ENCODE peak calls at places on chromosome X, in nine cellular contexts. W, X, Y, U, M, C, P, I and K are unnamed samples.

GRCh38 chrX:10103023-10103422 is 53.8 kb upstream of the CLCN4 start:
- DNase-seq in W (peak; percentile 67), X (no peak), Y (no peak), U (no peak), M (no peak), C (no peak), P (no peak), I (no peak), K (no peak)

GRCh38 chrX:15356444-15356843 is 21.1 kb upstream of the PIGA start:
- DNase-seq in W (peak; percentile 79), X (no peak), Y (no peak), U (peak; percentile 12), M (no peak), C (no peak), P (no peak), I (no peak), K (no peak)

GRCh38 chrX:136295380-136295779 is 5.4 kb upstream of the ADGRG4 start:
- DNase-seq in W (no peak), X (no peak), Y (no peak), U (no peak), M (no peak), C (no peak), P (no peak), I (no peak), K (no peak)

GRCh38 chrX:3271485-3272186 is 74.8 kb downstream of the MXRA5 start:
- DNase-seq in W (peak; percentile 84), X (no peak), Y (no peak), U (peak; percentile 17), M (no peak), C (no peak), P (no peak), I (no peak), K (no peak)

GRCh38 chrX:110853610-110854009 is 58.0 kb upstream of the CHRDL1 start:
- DNase-seq in W (peak; percentile 3), X (no peak), Y (peak; percentile 21), U (peak; percentile 35), M (peak; percentile 13), C (no peak), P (peak; percentile 21), I (no peak), K (no peak)

GRCh38 chrX:129932792-129933321 is 26.9 kb downstream of the UTP14A start:
- DNase-seq in W (no peak), X (peak; percentile 73), Y (peak; percentile 35), U (peak; percentile 22), M (no peak), C (no peak), P (peak; percentile 35), I (no peak), K (no peak)

GRCh38 chrX:703466-704210 is 73.0 kb downstream of the SHOX start:
- DNase-seq in W (peak; percentile 17), X (no peak), Y (no peak), U (no peak), M (no peak), C (no peak), P (no peak), I (no peak), K (no peak)

GRCh38 chrX:121308276-121308805 is 260.9 kb downstream of the GLUD2 start:
- DNase-seq in W (peak; percentile 81), X (no peak), Y (peak; percentile 9), U (peak; percentile 47), M (peak; percentile 1), C (no peak), P (peak; percentile 12), I (no peak), K (no peak)

GRCh38 chrX:103404225-103405008 is 28.1 kb downstream of the BEX3 start:
- DNase-seq in W (peak; percentile 94), X (no peak), Y (peak; percentile 71), U (peak; percentile 76), M (peak; percentile 50), C (no peak), P (peak; percentile 59), I (peak; percentile 20), K (peak; percentile 22)

GRCh38 chrX:261858-262390 is 19.3 kb upstream of the PLCXD1 start:
- DNase-seq in W (no peak), X (peak; percentile 40), Y (peak; percentile 7), U (no peak), M (no peak), C (no peak), P (no peak), I (no peak), K (no peak)

GRCh38 chrX:11533211-11533651 is 132.5 kb downstream of the ARHGAP6 start:
- DNase-seq in W (peak; percentile 82), X (no peak), Y (no peak), U (peak; percentile 72), M (no peak), C (peak; percentile 45), P (no peak), I (no peak), K (no peak)

GRCh38 chrX:12843668-12844279 is 23.1 kb upstream of the TLR7 start:
- DNase-seq in W (no peak), X (no peak), Y (no peak), U (no peak), M (no peak), C (no peak), P (no peak), I (no peak), K (no peak)

GRCh38 chrX:134542485-134542884 is 82.5 kb downstream of the HPRT1 start:
- DNase-seq in W (peak; percentile 86), X (no peak), Y (no peak), U (peak; percentile 33), M (no peak), C (no peak), P (peak; percentile 13), I (no peak), K (no peak)

GRCh38 chrX:47366051-47366722 is 4.2 kb upstream of the ZNF157 start:
- DNase-seq in W (peak; percentile 81), X (peak; percentile 74), Y (peak; percentile 71), U (peak; percentile 71), M (peak; percentile 67), C (peak; percentile 66), P (peak; percentile 62), I (peak; percentile 52), K (peak; percentile 45)

GRCh38 chrX:25219480-25219879 is 203.7 kb upstream of the ARX start:
- DNase-seq in W (no peak), X (no peak), Y (no peak), U (no peak), M (no peak), C (no peak), P (no peak), I (no peak), K (no peak)

GRCh38 chrX:31461266-31461665 is 389.4 kb upstream of the FTHL17 start:
- DNase-seq in W (no peak), X (no peak), Y (no peak), U (no peak), M (no peak), C (no peak), P (no peak), I (no peak), K (no peak)

GRCh38 chrX:132219343-132219768 is at the start of gene RAP2C:
- DNase-seq in W (peak; percentile 70), X (peak; percentile 78), Y (peak; percentile 66), U (peak; percentile 83), M (peak; percentile 73), C (peak; percentile 51), P (peak; percentile 77), I (peak; percentile 48), K (peak; percentile 65)

GRCh38 chrX:15269618-15270521 is at the start of gene ASB9:
- DNase-seq in W (peak; percentile 82), X (no peak), Y (peak; percentile 9), U (peak; percentile 74), M (no peak), C (no peak), P (peak; percentile 19), I (no peak), K (peak; percentile 16)

DNA sequence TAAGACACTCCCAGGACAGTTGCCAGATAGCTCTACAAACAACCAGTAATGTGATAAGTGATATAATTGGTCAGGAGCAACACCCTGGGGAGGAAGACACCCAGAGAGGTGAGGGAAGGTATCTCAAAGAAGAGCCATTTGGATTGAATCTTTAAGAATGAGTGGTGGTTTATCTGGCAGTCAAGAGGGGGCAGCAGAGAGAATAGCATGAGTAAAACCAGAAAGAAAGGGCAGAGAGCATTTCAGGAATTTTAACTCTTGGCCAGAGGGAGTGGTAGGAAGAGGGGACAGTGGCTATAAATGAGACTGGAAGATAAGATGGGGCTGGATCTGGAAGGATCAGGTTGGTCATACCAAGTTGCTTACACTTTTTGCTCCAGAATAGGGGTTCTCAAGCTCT is 5.9 kb upstream of the SEPTIN6 start:
- DNase-seq in W (peak; percentile 86), X (no peak), Y (no peak), U (peak; percentile 79), M (peak; percentile 8), C (peak; percentile 40), P (peak; percentile 26), I (no peak), K (no peak)
- TF ChIP-seq CTCF in W (peak; percentile 69), X (peak; percentile 72), Y (no peak), U (peak; percentile 39), M (peak; percentile 65), C (peak; percentile 60), P (peak; percentile 48), I (peak; percentile 54), K (peak; percentile 54)

DNA sequence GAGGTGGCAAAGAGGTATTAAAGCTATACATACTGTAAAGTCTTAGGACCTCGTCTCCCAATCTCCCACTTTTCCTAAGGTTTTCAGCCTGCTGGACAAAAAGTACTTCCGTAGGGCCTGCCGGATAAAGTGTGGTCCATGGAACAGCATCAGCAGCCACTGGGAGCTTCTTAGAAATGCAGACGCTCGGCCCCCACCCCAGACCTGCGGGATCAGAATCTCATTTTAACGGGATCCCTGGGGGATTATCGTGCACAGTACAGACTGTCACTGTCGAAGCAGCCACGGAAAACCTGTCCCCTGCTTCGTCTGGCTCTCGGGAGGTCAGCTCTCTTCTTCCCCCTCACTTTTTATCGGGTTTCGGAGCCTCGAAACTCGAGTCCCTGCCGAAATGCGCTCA is 802 bp downstream of the ADGRG2 start:
- DNase-seq in W (no peak), X (no peak), Y (peak; percentile 9), U (no peak), M (no peak), C (no peak), P (no peak), I (no peak), K (no peak)
- TF ChIP-seq CTCF in W (no peak), X (no peak), Y (no peak), U (no peak), M (no peak), C (no peak), P (no peak), I (no peak), K (no peak)

DNA sequence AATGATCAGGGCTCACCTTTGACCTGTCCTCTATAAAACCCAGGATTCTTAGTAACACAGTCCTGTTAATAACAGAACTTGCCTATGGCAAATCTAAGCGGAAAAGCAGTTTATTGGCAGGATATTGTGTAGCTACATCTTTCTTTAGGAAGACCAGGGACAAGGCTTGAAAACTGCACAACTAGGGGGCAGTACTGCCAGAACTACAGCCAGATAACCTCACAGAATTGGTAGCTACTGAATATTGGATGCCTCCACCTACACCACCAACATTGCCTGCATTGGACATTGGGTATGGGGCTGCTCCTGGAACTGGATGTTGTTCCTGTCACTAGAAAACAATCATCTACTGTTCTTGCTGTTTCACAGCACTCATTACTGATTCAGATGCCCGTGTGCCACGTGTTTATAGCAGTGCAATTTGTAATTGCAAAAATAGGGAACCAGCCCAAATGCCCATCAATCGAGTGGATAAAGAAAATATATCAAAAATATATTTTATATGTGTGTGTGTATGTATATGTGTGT is 47.4 kb downstream of the REPS2 start:
- DNase-seq in W (peak; percentile 2), X (no peak), Y (no peak), U (no peak), M (no peak), C (no peak), P (no peak), I (no peak), K (no peak)
- TF ChIP-seq CTCF in W (peak; percentile 18), X (peak; percentile 35), Y (no peak), U (peak; percentile 4), M (peak; percentile 18), C (no peak), P (no peak), I (no peak), K (peak; percentile 23)

GRCh38 chrX:69615779-69616519 is at the start of gene EDA:
- DNase-seq in W (peak; percentile 87), X (peak; percentile 89), Y (peak; percentile 87), U (peak; percentile 94), M (peak; percentile 69), C (peak; percentile 47), P (peak; percentile 91), I (no peak), K (peak; percentile 77)
- TF ChIP-seq CTCF in W (no peak), X (no peak), Y (no peak), U (no peak), M (no peak), C (no peak), P (no peak), I (no peak), K (no peak)